ENCODE peak calls at places on chromosomes 4 and X, in five cellular contexts. One of them, this sample, is unnamed.

GRCh38 chrX:1178580-1179057 is 33.8 kb downstream of the CRLF2 start:
- DNase-seq in astrocyte of the spinal cord: no peak
- DNase-seq in GM23338: peak
- DNase-seq in mammary epithelial cell: peak
- DNase-seq in esophagus squamous epithelium: no peak
- DNase-seq in this sample: peak

GRCh38 chr4:186021461-186022167 is 47.3 kb upstream of the TLR3 start:
- DNase-seq in esophagus squamous epithelium: no peak
- DNase-seq in astrocyte of the spinal cord: peak
- DNase-seq in GM23338: peak
- DNase-seq in mammary epithelial cell: peak
- DNase-seq in this sample: no peak

GRCh38 chrX:156001001-156001666 is 3.6 kb downstream of the IL9R start:
- DNase-seq in esophagus squamous epithelium: no peak
- DNase-seq in GM23338: no peak
- DNase-seq in mammary epithelial cell: no peak
- DNase-seq in astrocyte of the spinal cord: no peak
- DNase-seq in this sample: no peak

GRCh38 chr4:171676555-171677215 is 136.5 kb upstream of the GALNTL6 start:
- DNase-seq in mammary epithelial cell: no peak
- DNase-seq in esophagus squamous epithelium: no peak
- DNase-seq in astrocyte of the spinal cord: no peak
- DNase-seq in GM23338: no peak
- DNase-seq in this sample: no peak

GRCh38 chr4:74501579-74501978 is 56.6 kb downstream of the AREG start:
- DNase-seq in astrocyte of the spinal cord: peak
- DNase-seq in esophagus squamous epithelium: no peak
- DNase-seq in GM23338: no peak
- DNase-seq in mammary epithelial cell: peak
- DNase-seq in this sample: peak

GRCh38 chrX:638482-639131 is 8.0 kb downstream of the SHOX start:
- DNase-seq in GM23338: peak
- DNase-seq in esophagus squamous epithelium: no peak
- DNase-seq in astrocyte of the spinal cord: no peak
- DNase-seq in mammary epithelial cell: no peak
- DNase-seq in this sample: no peak

GRCh38 chr4:29263011-29263410 is 1457.2 kb upstream of the PCDH7 start:
- DNase-seq in mammary epithelial cell: no peak
- DNase-seq in GM23338: no peak
- DNase-seq in esophagus squamous epithelium: no peak
- DNase-seq in astrocyte of the spinal cord: no peak
- DNase-seq in this sample: no peak

GRCh38 chr4:2787230-2788100 is 5.4 kb upstream of the SH3BP2 start:
- DNase-seq in astrocyte of the spinal cord: no peak
- DNase-seq in GM23338: no peak
- DNase-seq in esophagus squamous epithelium: no peak
- DNase-seq in mammary epithelial cell: no peak
- DNase-seq in this sample: no peak

GRCh38 chrX:12494400-12495138 is 296.6 kb upstream of the PRPS2 start:
- DNase-seq in astrocyte of the spinal cord: no peak
- DNase-seq in esophagus squamous epithelium: no peak
- DNase-seq in mammary epithelial cell: no peak
- DNase-seq in GM23338: peak
- DNase-seq in this sample: no peak

GRCh38 chrX:55487143-55487542 is 2.5 kb downstream of the USP51 start:
- DNase-seq in astrocyte of the spinal cord: no peak
- DNase-seq in esophagus squamous epithelium: no peak
- DNase-seq in GM23338: no peak
- DNase-seq in mammary epithelial cell: no peak
- DNase-seq in this sample: no peak

GRCh38 chrX:10636337-10636736 is 16.0 kb upstream of the MID1 start:
- DNase-seq in astrocyte of the spinal cord: peak
- DNase-seq in esophagus squamous epithelium: no peak
- DNase-seq in mammary epithelial cell: peak
- DNase-seq in GM23338: peak
- DNase-seq in this sample: peak

DNA sequence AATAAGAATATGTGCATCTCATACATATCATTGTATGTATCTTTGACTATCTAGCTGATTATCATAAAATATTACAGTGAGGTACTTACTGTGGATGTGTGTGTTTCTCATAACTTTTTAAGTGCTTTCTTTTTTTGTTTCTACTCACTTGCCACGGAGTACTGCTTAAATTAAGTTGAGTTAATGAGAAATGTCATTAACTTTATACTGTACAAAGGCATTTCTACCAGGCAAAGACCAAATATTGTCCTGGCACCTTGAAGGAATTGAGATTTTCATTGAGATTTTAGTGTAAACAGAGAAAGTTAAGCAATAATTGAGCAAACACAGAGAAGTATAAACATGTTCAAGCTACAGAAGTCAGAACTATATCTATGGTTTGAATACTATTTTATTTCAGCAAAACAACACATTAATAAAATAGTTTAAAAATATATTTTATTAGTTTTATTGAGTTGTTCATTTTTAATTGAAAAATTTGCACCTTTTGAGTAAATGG is 1750.0 kb downstream of the PCDH7 start:
- DNase-seq in mammary epithelial cell: no peak
- DNase-seq in esophagus squamous epithelium: no peak
- DNase-seq in astrocyte of the spinal cord: no peak
- DNase-seq in GM23338: no peak
- DNase-seq in this sample: no peak
- TF ChIP-seq CTCF in mammary epithelial cell: no peak
- TF ChIP-seq CTCF in esophagus squamous epithelium: no peak
- TF ChIP-seq CTCF in astrocyte of the spinal cord: no peak
- TF ChIP-seq CTCF in GM23338: no peak
- TF ChIP-seq CTCF in this sample: no peak

DNA sequence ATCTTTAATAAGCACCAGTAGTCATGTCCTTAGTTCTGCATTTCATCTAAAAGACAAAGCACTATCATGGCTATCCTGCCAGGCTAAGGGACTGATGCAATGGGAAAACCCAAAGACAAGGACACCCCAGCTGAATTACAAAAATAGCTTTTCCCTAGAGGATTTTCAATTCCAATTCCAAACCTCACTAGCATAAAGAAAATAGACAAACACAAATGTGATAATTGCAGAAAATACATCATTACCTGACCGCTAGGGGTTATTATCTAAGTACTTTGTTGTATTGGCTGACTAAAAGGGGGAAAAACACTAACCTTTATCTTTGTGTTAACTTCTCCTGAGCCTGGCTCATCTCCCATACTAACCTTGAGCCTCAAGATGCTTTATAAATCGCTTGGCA is 2.7 kb upstream of the AMMECR1 start:
- DNase-seq in mammary epithelial cell: no peak
- DNase-seq in GM23338: peak
- DNase-seq in astrocyte of the spinal cord: no peak
- DNase-seq in esophagus squamous epithelium: no peak
- DNase-seq in this sample: no peak
- TF ChIP-seq CTCF in mammary epithelial cell: no peak
- TF ChIP-seq CTCF in GM23338: no peak
- TF ChIP-seq CTCF in astrocyte of the spinal cord: no peak
- TF ChIP-seq CTCF in esophagus squamous epithelium: no peak
- TF ChIP-seq CTCF in this sample: no peak

DNA sequence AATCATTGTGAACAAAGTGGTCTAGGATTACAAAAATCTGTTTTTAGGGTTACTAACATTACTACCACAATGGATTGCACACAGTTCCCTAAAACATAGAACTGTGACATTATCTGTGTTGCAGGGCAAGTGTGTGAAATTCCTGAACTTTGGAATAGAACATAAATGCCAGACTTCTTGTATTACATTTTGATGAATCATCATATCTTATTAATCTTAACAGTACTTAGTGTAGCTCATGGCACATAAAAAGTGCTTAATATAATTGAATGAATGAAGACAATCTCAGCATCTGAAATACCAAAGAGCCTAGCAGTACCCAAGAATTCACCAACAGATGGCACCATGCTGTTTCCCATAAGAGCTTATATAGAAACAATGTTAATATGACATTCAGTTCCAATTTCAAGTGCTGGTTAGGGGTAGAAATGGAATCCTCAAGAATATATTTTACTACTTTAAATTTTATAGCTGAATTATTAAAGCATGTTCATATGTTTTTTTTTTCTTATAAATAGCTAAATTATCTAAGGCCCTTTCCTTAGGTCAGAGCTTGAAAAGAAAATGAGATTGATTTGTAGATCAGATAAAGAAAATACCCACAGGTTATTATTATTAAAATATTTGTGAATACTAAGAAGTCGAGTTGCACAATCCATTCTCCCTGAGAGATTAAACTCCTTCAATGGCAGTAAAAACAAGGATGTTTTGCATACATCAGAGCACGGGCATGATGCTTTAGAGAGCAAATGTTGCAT is 25.8 kb upstream of the SHISA3 start:
- DNase-seq in GM23338: peak
- DNase-seq in mammary epithelial cell: peak
- DNase-seq in astrocyte of the spinal cord: peak
- DNase-seq in esophagus squamous epithelium: no peak
- DNase-seq in this sample: peak
- TF ChIP-seq CTCF in GM23338: peak
- TF ChIP-seq CTCF in mammary epithelial cell: peak
- TF ChIP-seq CTCF in astrocyte of the spinal cord: peak
- TF ChIP-seq CTCF in esophagus squamous epithelium: peak
- TF ChIP-seq CTCF in this sample: peak

GRCh38 chr4:42768125-42768748 is 111.3 kb upstream of the ATP8A1 start:
- DNase-seq in esophagus squamous epithelium: no peak
- DNase-seq in astrocyte of the spinal cord: no peak
- DNase-seq in GM23338: peak
- DNase-seq in mammary epithelial cell: no peak
- DNase-seq in this sample: no peak
- TF ChIP-seq CTCF in esophagus squamous epithelium: no peak
- TF ChIP-seq CTCF in astrocyte of the spinal cord: no peak
- TF ChIP-seq CTCF in GM23338: peak
- TF ChIP-seq CTCF in mammary epithelial cell: no peak
- TF ChIP-seq CTCF in this sample: no peak

DNA sequence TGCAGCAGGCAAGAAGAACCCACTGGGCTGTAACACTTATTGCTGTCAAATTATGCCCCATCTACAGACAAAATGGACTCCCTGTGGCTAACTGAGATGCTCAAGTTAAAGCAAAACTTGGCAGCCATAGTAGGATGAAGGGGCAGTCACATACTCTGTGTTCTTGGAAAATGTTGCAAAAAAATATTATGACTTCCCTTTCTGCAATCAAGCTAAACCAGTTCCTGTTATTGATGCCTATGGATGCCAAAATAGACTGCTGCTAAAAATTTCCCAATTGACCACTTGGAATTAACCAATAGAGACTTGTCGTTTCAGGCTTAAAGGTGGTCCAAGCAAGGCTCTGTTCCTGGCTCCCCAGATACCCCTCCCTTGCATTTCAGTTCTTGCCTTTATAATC is 49.5 kb downstream of the IQCM start:
- DNase-seq in esophagus squamous epithelium: no peak
- DNase-seq in GM23338: no peak
- DNase-seq in astrocyte of the spinal cord: no peak
- DNase-seq in mammary epithelial cell: no peak
- DNase-seq in this sample: no peak
- TF ChIP-seq CTCF in esophagus squamous epithelium: no peak
- TF ChIP-seq CTCF in GM23338: no peak
- TF ChIP-seq CTCF in astrocyte of the spinal cord: no peak
- TF ChIP-seq CTCF in mammary epithelial cell: no peak
- TF ChIP-seq CTCF in this sample: no peak

GRCh38 chr4:161320377-161320776 is 843.4 kb downstream of the FSTL5 start:
- DNase-seq in mammary epithelial cell: peak
- DNase-seq in GM23338: peak
- DNase-seq in astrocyte of the spinal cord: no peak
- DNase-seq in esophagus squamous epithelium: no peak
- DNase-seq in this sample: no peak
- TF ChIP-seq CTCF in mammary epithelial cell: peak
- TF ChIP-seq CTCF in GM23338: peak
- TF ChIP-seq CTCF in astrocyte of the spinal cord: peak
- TF ChIP-seq CTCF in esophagus squamous epithelium: no peak
- TF ChIP-seq CTCF in this sample: peak

This sample was measured in foreskin keratinocyte.